ENCODE peak calls at places on chromosomes 11 and 22, in nine cellular contexts. N is RWPE1, G is HTR-8/SVneo, A is spleen, Z is AG08396, P is hippocampal formation, D is AG20443, V is hepatocyte, M is CD14-positive monocyte. K is an unnamed sample.

GRCh38 chr11:15845261-15845660 is 511.1 kb downstream of the SOX6 start:
- DNase-seq in V (no peak), G (no peak), P (peak; percentile 49), Z (no peak), D (no peak), N (no peak), A (no peak), M (no peak), K (no peak)

GRCh38 chr11:21415566-21415965 is 746.2 kb downstream of the NELL1 start:
- DNase-seq in A (no peak), P (no peak), D (no peak), G (no peak), N (no peak), Z (no peak), M (no peak), V (no peak), K (no peak)

GRCh38 chr11:5234390-5234834 is at the start of gene HBD:
- DNase-seq in P (no peak), M (no peak), Z (peak; percentile 60), D (peak; percentile 18), N (no peak), A (no peak), V (no peak), G (no peak), K (no peak)

GRCh38 chr11:85806876-85807275 is 4.1 kb downstream of the SYTL2 start:
- DNase-seq in M (no peak), V (no peak), G (no peak), A (no peak), Z (no peak), D (no peak), P (no peak), N (no peak), K (no peak)

GRCh38 chr22:38305481-38306448 is 11.5 kb downstream of the CSNK1E start:
- DNase-seq in D (no peak), V (peak; percentile 66), Z (no peak), M (no peak), P (no peak), G (no peak), N (no peak), A (no peak), K (no peak)

GRCh38 chr11:117842131-117842941 is 17.8 kb upstream of the FXYD2 start:
- DNase-seq in P (no peak), G (no peak), D (no peak), A (no peak), V (no peak), M (peak; percentile 95), Z (no peak), N (no peak), K (no peak)

GRCh38 chr11:68186061-68186460 is 27.0 kb downstream of the KMT5B start:
- DNase-seq in P (no peak), A (no peak), G (no peak), V (no peak), M (no peak), N (no peak), D (no peak), Z (no peak), K (no peak)

GRCh38 chr11:38530226-38530625 is 1932.2 kb upstream of the RAG2 start:
- DNase-seq in V (no peak), D (no peak), M (no peak), N (no peak), A (no peak), P (no peak), G (no peak), Z (no peak), K (no peak)

GRCh38 chr11:118398797-118399564 is 2.4 kb upstream of the ATP5MG start:
- DNase-seq in Z (no peak), M (no peak), V (no peak), P (no peak), G (no peak), N (no peak), A (no peak), D (no peak), K (no peak)

GRCh38 chr11:106447631-106448191 is 370.2 kb downstream of the AASDHPPT start:
- DNase-seq in G (no peak), D (peak; percentile 8), Z (no peak), M (no peak), P (no peak), A (no peak), N (no peak), V (no peak), K (no peak)

GRCh38 chr11:128715691-128716153 is 21.9 kb downstream of the FLI1 start:
- DNase-seq in P (no peak), N (no peak), A (no peak), M (no peak), G (no peak), Z (no peak), D (peak; percentile 45), V (no peak), K (peak; percentile 23)

GRCh38 chr11:42770444-42771065 is 541.2 kb upstream of the API5 start:
- DNase-seq in P (peak; percentile 8), G (no peak), V (peak; percentile 64), D (no peak), M (no peak), N (no peak), A (no peak), Z (no peak), K (peak; percentile 12)

GRCh38 chr22:41405588-41405987 is 23.8 kb downstream of the TEF start:
- DNase-seq in A (peak; percentile 77), M (no peak), G (no peak), D (no peak), P (no peak), V (no peak), Z (no peak), N (no peak), K (no peak)

GRCh38 chr11:112801286-112802088 is 159.7 kb upstream of the NCAM1 start:
- DNase-seq in A (no peak), N (no peak), P (no peak), V (no peak), D (no peak), M (no peak), G (no peak), Z (no peak), K (no peak)

GRCh38 chr11:12797996-12798395 is 123.8 kb downstream of the TEAD1 start:
- DNase-seq in A (no peak), V (no peak), G (no peak), Z (no peak), M (no peak), P (no peak), D (no peak), N (no peak), K (no peak)

GRCh38 chr22:45673482-45674175 is 2.0 kb downstream of the ATXN10 start:
- DNase-seq in P (no peak), V (no peak), N (no peak), Z (no peak), M (no peak), A (no peak), D (no peak), G (no peak), K (no peak)

GRCh38 chr11:36139767-36140166 is 149.5 kb downstream of the COMMD9 start:
- DNase-seq in A (no peak), M (no peak), Z (no peak), D (no peak), P (no peak), V (no peak), G (no peak), N (no peak), K (no peak)

GRCh38 chr22:41636467-41636866 is 15.4 kb downstream of the XRCC6 start:
- DNase-seq in V (no peak), M (no peak), P (no peak), N (no peak), G (no peak), D (peak; percentile 33), Z (peak; percentile 28), A (no peak), K (no peak)

GRCh38 chr11:72750556-72751292 is 1.5 kb downstream of the ARAP1 start:
- DNase-seq in N (no peak), A (peak; percentile 59), D (no peak), M (no peak), P (no peak), G (no peak), Z (no peak), V (no peak), K (no peak)

GRCh38 chr22:35905894-35906293 is 122.7 kb downstream of the RBFOX2 start:
- DNase-seq in G (no peak), P (no peak), A (no peak), M (no peak), N (no peak), D (no peak), V (no peak), Z (no peak), K (no peak)

GRCh38 chr11:58787903-58788302 is 56.2 kb upstream of the GLYAT start:
- DNase-seq in N (peak; percentile 15), P (no peak), G (no peak), M (no peak), V (no peak), A (no peak), D (no peak), Z (no peak), K (no peak)

GRCh38 chr11:8671242-8671641 is 11.2 kb downstream of the TRIM66 start:
- DNase-seq in A (no peak), D (peak; percentile 89), G (peak; percentile 52), M (no peak), N (peak; percentile 73), Z (peak; percentile 81), V (peak; percentile 52), P (peak; percentile 82), K (no peak)

GRCh38 chr11:32400196-32400595 is 35.1 kb downstream of the WT1 start:
- DNase-seq in A (no peak), M (no peak), D (no peak), P (no peak), N (no peak), G (peak; percentile 61), Z (no peak), V (peak; percentile 43), K (no peak)

GRCh38 chr11:80595011-80595410 is 1154.2 kb upstream of the TENM4 start:
- DNase-seq in G (no peak), N (peak; percentile 31), Z (no peak), M (no peak), D (no peak), A (no peak), V (peak; percentile 48), P (no peak), K (no peak)

GRCh38 chr11:126358763-126359160 is 3.3 kb downstream of the ST3GAL4 start:
- DNase-seq in A (peak; percentile 61), V (no peak), M (peak; percentile 25), Z (no peak), P (no peak), G (no peak), N (no peak), D (no peak), K (no peak)

GRCh38 chr22:28773461-28773867 is 969 bp downstream of the CCDC117 start:
- DNase-seq in A (no peak), D (peak; percentile 60), N (peak; percentile 8), Z (peak; percentile 69), M (no peak), G (no peak), V (no peak), P (no peak), K (no peak)

GRCh38 chr22:49964493-49965290 is 4.1 kb downstream of the PIM3 start:
- DNase-seq in D (no peak), N (no peak), Z (no peak), M (no peak), G (no peak), A (peak; percentile 78), V (peak; percentile 10), P (no peak), K (no peak)

GRCh38 chr11:79119491-79120284 is 321.1 kb downstream of the TENM4 start:
- DNase-seq in V (no peak), G (no peak), D (no peak), P (peak; percentile 49), M (no peak), A (no peak), Z (no peak), N (no peak), K (peak; percentile 49)

GRCh38 chr11:108906329-108906728 is 241.5 kb downstream of the DDX10 start:
- DNase-seq in P (no peak), Z (peak; percentile 18), N (peak; percentile 55), D (peak; percentile 25), V (no peak), A (no peak), M (no peak), G (peak; percentile 44), K (no peak)

GRCh38 chr11:63764712-63765631 is 3.6 kb downstream of the ZFTA start:
- DNase-seq in N (no peak), D (no peak), A (no peak), M (no peak), P (no peak), V (peak; percentile 67), G (no peak), Z (peak; percentile 25), K (peak; percentile 74)

GRCh38 chr22:17013396-17014100 is 5.5 kb upstream of the GAB4 start:
- DNase-seq in P (peak; percentile 77), D (no peak), G (no peak), Z (no peak), A (no peak), V (no peak), M (no peak), N (no peak), K (peak; percentile 31)